ENCODE peak calls at places on chromosomes 11 and 22, in five cellular contexts. B, K, A, D and Q are unnamed samples.

GRCh38 chr11:87338046-87338639 is 300.4 kb downstream of the TMEM135 start:
- DNase-seq in A (no peak), K (no peak), D (no peak), B (no peak), Q (no peak)

GRCh38 chr22:35903571-35904331 is 124.9 kb downstream of the RBFOX2 start:
- DNase-seq in D (no peak), A (no peak), K (no peak), B (no peak), Q (no peak)

GRCh38 chr11:92224394-92225205 is at the start of gene FAT3:
- DNase-seq in A (no peak), D (no peak), K (no peak), B (peak; percentile 41), Q (no peak)

GRCh38 chr11:2988996-2989395 is 3.1 kb downstream of the NAP1L4 start:
- DNase-seq in K (no peak), B (peak; percentile 33), A (no peak), D (no peak), Q (no peak)

GRCh38 chr22:39130892-39131855 is 21.3 kb downstream of the CBX7 start:
- DNase-seq in D (no peak), A (no peak), K (no peak), B (peak; percentile 42), Q (peak; percentile 13)

GRCh38 chr11:44308256-44308922 is 1.6 kb downstream of the ALX4 start:
- DNase-seq in K (no peak), A (no peak), B (no peak), D (no peak), Q (no peak)

GRCh38 chr11:37496196-37496595 is 898.2 kb upstream of the RAG2 start:
- DNase-seq in K (no peak), D (no peak), B (peak; percentile 28), A (no peak), Q (no peak)

GRCh38 chr11:119065369-119065768 is 2.2 kb upstream of the VPS11 start:
- DNase-seq in D (no peak), B (peak; percentile 40), A (no peak), K (no peak), Q (no peak)

GRCh38 chr11:84022695-84023094 is 736.5 kb upstream of the CCDC90B start:
- DNase-seq in B (no peak), A (no peak), D (no peak), K (no peak), Q (no peak)

GRCh38 chr11:84021291-84021690 is 735.1 kb upstream of the CCDC90B start:
- DNase-seq in B (no peak), A (no peak), K (no peak), D (no peak), Q (no peak)

GRCh38 chr11:84019576-84020194 is 733.5 kb upstream of the CCDC90B start:
- DNase-seq in A (no peak), K (no peak), D (no peak), B (peak; percentile 48), Q (no peak)

GRCh38 chr11:84022221-84022620 is 736.1 kb upstream of the CCDC90B start:
- DNase-seq in K (no peak), B (no peak), A (no peak), D (no peak), Q (no peak)
- TF ChIP-seq POLR2A in K (no peak), B (no peak), A (no peak), D (no peak), Q (no peak)

DNA sequence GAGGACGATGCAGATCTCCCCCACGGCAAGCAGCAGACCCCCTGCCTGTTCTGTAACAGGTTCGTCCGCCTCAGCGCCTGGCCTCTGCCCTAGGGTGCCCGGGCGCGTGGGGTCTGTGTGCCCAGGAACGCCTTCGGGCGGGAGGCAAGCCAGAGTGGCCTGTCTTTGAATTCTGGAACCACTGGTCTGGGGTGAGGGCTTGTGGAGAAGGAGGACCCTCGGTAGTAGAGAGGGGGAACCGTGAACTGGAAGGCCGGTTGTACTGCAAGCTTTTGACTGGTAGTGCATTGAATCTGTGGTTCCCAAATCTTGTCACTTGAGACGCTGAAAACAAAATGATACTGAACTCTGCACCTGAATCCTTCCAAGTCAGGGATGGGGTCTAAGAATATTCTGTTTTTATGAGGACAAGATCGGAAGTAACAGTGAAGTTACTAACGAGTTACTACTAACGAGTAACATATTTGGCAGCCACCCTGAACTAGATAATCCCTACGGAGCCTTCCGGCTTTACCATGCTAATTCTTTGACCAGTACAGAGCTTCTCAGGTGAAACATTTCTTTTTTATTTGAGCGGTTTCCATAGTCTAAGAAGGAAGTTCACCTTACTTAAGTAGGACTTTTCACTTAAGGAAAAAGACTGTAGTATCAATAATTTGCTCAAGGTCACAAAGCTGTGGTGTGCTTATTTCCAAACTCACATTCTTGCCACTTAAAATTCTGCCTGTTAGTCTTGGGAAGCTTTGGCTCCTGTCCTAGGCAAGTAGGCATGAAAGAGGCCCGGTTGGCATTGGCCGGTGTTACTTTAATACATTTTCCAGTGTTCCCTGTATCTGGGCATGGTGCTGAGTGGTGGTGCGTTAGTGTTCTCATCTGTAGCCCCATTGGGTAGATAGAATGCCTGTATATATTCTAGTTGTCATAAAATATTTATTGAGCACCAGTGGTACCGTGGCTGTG is 860 bp downstream of the PRMT3 start:
- DNase-seq in K (peak; percentile 83), D (no peak), A (no peak), B (no peak), Q (peak; percentile 12)
- TF ChIP-seq POLR2A in K (no peak), D (no peak), A (no peak), B (no peak), Q (no peak)

DNA sequence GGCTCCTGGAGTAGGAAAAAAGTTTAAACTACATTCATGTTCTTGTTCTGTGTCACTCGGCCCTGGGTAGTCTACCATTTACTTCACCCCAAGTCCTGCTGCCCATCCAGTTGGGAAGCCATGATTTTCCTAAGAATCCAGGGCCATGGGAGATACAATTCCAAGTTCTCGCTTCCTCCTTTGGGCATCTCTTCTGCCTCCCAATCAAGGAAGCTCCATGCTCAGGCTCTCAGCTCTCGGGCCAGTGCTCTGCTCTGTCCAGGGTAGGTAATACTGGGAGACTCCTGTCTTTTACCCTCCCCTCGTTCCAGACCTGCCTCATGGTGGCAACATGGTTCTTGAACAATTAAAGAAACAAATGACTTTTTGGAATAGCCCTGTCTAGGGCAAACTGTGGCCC is 60.6 kb downstream of the TIMP3 start:
- DNase-seq in K (no peak), A (no peak), B (no peak), D (no peak), Q (no peak)
- TF ChIP-seq POLR2A in K (no peak), A (no peak), B (no peak), D (no peak), Q (no peak)

DNA sequence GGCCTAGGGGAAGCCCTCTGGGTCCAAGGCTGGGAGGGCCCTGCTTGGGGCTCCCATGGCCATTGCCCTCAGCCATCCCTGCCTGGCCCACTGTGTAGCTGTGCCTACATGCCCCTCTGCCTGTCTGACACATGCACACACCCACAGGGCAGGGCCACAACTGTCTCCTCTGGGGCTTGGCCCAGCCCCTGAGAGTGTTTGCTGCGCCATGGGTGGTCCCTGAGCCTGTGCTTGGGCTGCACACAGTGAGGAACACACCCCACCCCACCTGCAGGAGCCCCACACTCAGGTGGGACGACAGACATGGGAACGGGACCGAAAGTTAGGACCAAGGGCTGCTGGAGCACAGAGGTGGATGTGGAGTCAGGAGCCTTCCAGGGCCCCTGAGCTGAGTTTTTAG is 489.5 kb downstream of the TBC1D22A start:
- DNase-seq in D (no peak), B (no peak), K (no peak), A (no peak), Q (no peak)
- TF ChIP-seq POLR2A in D (no peak), B (no peak), K (no peak), A (no peak), Q (no peak)

GRCh38 chr22:17587631-17588030 is 24.3 kb downstream of the SLC25A18 start:
- DNase-seq in K (no peak), B (no peak), D (no peak), A (no peak), Q (no peak)

GRCh38 chr22:17590586-17590985 is 27.3 kb downstream of the SLC25A18 start:
- DNase-seq in D (no peak), K (no peak), A (no peak), B (no peak), Q (no peak)

GRCh38 chr22:17588606-17589005 is 25.3 kb downstream of the SLC25A18 start:
- DNase-seq in A (no peak), B (no peak), K (no peak), D (no peak), Q (no peak)

GRCh38 chr22:17592201-17592600 is 28.9 kb downstream of the SLC25A18 start:
- DNase-seq in D (no peak), B (no peak), A (no peak), K (no peak), Q (no peak)

DNA sequence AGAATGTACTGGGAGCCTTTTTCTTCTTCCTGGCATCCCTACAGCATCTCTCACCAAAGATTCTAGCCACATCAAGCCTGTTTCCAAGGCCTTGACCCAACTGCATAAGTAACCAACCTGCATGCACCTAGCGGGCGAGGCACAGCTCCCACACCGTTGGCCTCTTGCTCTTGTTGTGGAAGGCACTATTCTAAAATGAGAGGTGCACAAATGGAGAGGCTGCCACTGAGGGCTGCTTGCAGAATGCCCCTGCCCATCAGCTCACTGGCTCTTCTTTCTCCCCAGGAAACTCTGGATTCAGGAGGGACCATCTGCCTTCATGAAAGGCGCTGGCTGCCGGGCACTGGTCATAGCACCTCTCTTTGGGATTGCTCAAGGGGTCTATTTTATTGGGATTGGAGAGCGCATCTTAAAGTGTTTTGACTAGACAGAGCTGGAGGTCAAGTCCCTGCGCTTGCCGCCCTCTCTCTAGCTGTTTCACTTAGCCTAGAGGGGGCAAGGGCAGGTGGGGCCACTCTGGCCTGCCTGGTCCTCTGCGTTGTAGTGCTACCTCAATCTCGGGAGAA is 26.6 kb downstream of the SLC25A18 start:
- DNase-seq in D (no peak), K (no peak), B (no peak), A (no peak), Q (no peak)
- TF ChIP-seq POLR2A in D (no peak), K (no peak), B (no peak), A (no peak), Q (peak; percentile 23)

DNA sequence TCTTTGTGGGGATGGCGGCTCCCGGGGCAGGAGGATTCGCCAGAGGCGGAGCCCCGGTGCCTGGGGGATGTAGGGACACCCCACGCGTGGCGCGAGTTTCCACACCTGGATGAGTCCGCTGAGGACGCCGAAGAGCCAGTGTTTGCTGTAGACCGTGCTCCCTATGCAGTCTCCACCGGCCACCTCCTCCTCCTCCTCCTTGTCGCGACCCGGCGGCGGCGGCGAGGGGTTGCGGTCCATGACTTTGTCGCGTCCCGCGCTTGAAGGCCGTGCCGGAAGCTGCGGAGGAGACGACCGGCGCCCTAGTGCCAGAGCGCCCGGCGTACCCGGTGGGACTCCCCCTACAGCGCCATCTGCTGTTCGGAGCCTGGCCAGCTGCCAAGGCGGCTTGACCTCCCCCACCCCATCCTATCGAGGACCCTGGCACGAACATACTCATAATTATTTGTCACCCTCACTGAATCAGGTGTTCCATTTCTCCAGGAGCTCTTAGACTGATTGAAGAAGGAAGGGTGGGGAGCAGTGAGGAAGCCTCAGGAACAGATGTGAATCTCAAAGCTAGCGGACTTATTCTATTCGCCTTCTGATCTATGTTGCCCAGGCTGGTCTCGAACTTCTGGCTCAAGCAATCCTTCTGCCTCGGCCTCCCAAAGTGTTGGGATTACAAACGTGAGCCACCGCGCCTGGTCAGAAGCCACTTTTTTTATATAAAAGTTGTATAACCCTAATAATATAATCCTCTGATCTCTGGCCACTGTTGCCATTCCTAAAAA is at the start of gene SAAL1:
- DNase-seq in B (peak; percentile 67), K (peak; percentile 84), A (peak; percentile 66), D (peak; percentile 74), Q (peak; percentile 89)
- TF ChIP-seq POLR2A in B (peak; percentile 18), K (no peak), A (peak; percentile 21), D (peak; percentile 48), Q (peak; percentile 86)